ENCODE peak calls at places on chromosomes 16 and 17, in seven cellular contexts. One of them, this sample, is unnamed.

GRCh38 chr16:86118467-86119307 is 219.7 kb downstream of the IRF8 start:
- DNase-seq in hepatocyte: peak; percentile 65
- DNase-seq in HCT116: no peak
- DNase-seq in GM23338: no peak
- DNase-seq in MM.1S: no peak
- DNase-seq in neural progenitor cell: no peak
- DNase-seq in PC-3: no peak
- DNase-seq in this sample: peak; percentile 47

GRCh38 chr17:72432881-72433280 is 312.1 kb downstream of the SOX9 start:
- DNase-seq in hepatocyte: no peak
- DNase-seq in HCT116: no peak
- DNase-seq in GM23338: no peak
- DNase-seq in MM.1S: no peak
- DNase-seq in neural progenitor cell: no peak
- DNase-seq in PC-3: no peak
- DNase-seq in this sample: no peak

GRCh38 chr17:48259710-48260291 is 152.2 kb downstream of the SNX11 start:
- DNase-seq in hepatocyte: peak; percentile 71
- DNase-seq in HCT116: no peak
- DNase-seq in GM23338: peak; percentile 79
- DNase-seq in MM.1S: peak; percentile 49
- DNase-seq in neural progenitor cell: peak; percentile 38
- DNase-seq in PC-3: peak; percentile 87
- DNase-seq in this sample: peak; percentile 58

GRCh38 chr17:12995106-12995895 is 22.5 kb downstream of the ELAC2 start:
- DNase-seq in hepatocyte: no peak
- DNase-seq in HCT116: no peak
- DNase-seq in GM23338: no peak
- DNase-seq in MM.1S: no peak
- DNase-seq in neural progenitor cell: no peak
- DNase-seq in PC-3: no peak
- DNase-seq in this sample: no peak

GRCh38 chr17:6893382-6894205 is 62.1 kb upstream of the TEKT1 start:
- DNase-seq in hepatocyte: no peak
- DNase-seq in HCT116: no peak
- DNase-seq in GM23338: peak; percentile 55
- DNase-seq in MM.1S: no peak
- DNase-seq in neural progenitor cell: peak; percentile 15
- DNase-seq in PC-3: no peak
- DNase-seq in this sample: no peak

GRCh38 chr17:50501054-50501453 is 7.2 kb upstream of the MYCBPAP start:
- DNase-seq in hepatocyte: no peak
- DNase-seq in HCT116: peak; percentile 50
- DNase-seq in GM23338: peak; percentile 71
- DNase-seq in MM.1S: peak; percentile 26
- DNase-seq in neural progenitor cell: no peak
- DNase-seq in PC-3: peak; percentile 76
- DNase-seq in this sample: peak; percentile 52

GRCh38 chr17:32546031-32546444 is 59.2 kb downstream of the CDK5R1 start:
- DNase-seq in hepatocyte: no peak
- DNase-seq in HCT116: no peak
- DNase-seq in GM23338: peak; percentile 91
- DNase-seq in MM.1S: no peak
- DNase-seq in neural progenitor cell: peak; percentile 72
- DNase-seq in PC-3: no peak
- DNase-seq in this sample: no peak

GRCh38 chr16:5422643-5423496 is 325.3 kb upstream of the EEF2KMT start:
- DNase-seq in hepatocyte: no peak
- DNase-seq in HCT116: no peak
- DNase-seq in GM23338: no peak
- DNase-seq in MM.1S: no peak
- DNase-seq in neural progenitor cell: no peak
- DNase-seq in PC-3: no peak
- DNase-seq in this sample: no peak

GRCh38 chr17:80791758-80792284 is 199.8 kb upstream of the CHMP6 start:
- DNase-seq in hepatocyte: peak; percentile 86
- DNase-seq in HCT116: peak; percentile 99
- DNase-seq in GM23338: no peak
- DNase-seq in MM.1S: no peak
- DNase-seq in neural progenitor cell: no peak
- DNase-seq in PC-3: peak; percentile 99
- DNase-seq in this sample: peak; percentile 97

GRCh38 chr16:89970011-89970410 is 21.5 kb downstream of the DEF8 start:
- DNase-seq in hepatocyte: no peak
- DNase-seq in HCT116: no peak
- DNase-seq in GM23338: no peak
- DNase-seq in MM.1S: no peak
- DNase-seq in neural progenitor cell: no peak
- DNase-seq in PC-3: no peak
- DNase-seq in this sample: no peak

GRCh38 chr17:69643686-69644085 is 229.2 kb downstream of the MAP2K6 start:
- DNase-seq in hepatocyte: no peak
- DNase-seq in HCT116: no peak
- DNase-seq in GM23338: no peak
- DNase-seq in MM.1S: no peak
- DNase-seq in neural progenitor cell: no peak
- DNase-seq in PC-3: no peak
- DNase-seq in this sample: peak; percentile 12

GRCh38 chr16:22948603-22949368 is 134.8 kb downstream of the HS3ST2 start:
- DNase-seq in hepatocyte: peak; percentile 38
- DNase-seq in HCT116: peak; percentile 82
- DNase-seq in GM23338: peak; percentile 94
- DNase-seq in MM.1S: peak; percentile 71
- DNase-seq in neural progenitor cell: peak; percentile 81
- DNase-seq in PC-3: peak; percentile 68
- DNase-seq in this sample: peak; percentile 76

GRCh38 chr16:56013962-56014552 is 138.9 kb upstream of the CES5A start:
- DNase-seq in hepatocyte: peak; percentile 81
- DNase-seq in HCT116: peak; percentile 4
- DNase-seq in GM23338: peak; percentile 90
- DNase-seq in MM.1S: peak; percentile 51
- DNase-seq in neural progenitor cell: peak; percentile 89
- DNase-seq in PC-3: peak; percentile 27
- DNase-seq in this sample: peak; percentile 41

GRCh38 chr17:5118219-5118618 is 2.4 kb downstream of the USP6 start:
- DNase-seq in hepatocyte: no peak
- DNase-seq in HCT116: no peak
- DNase-seq in GM23338: no peak
- DNase-seq in MM.1S: no peak
- DNase-seq in neural progenitor cell: no peak
- DNase-seq in PC-3: no peak
- DNase-seq in this sample: no peak

GRCh38 chr16:31064882-31065461 is 9.1 kb downstream of the ZNF668 start:
- DNase-seq in hepatocyte: peak; percentile 62
- DNase-seq in HCT116: no peak
- DNase-seq in GM23338: no peak
- DNase-seq in MM.1S: no peak
- DNase-seq in neural progenitor cell: peak; percentile 61
- DNase-seq in PC-3: peak; percentile 24
- DNase-seq in this sample: peak; percentile 99

GRCh38 chr16:27401768-27402568 is at the start of gene IL21R:
- DNase-seq in hepatocyte: no peak
- DNase-seq in HCT116: no peak
- DNase-seq in GM23338: no peak
- DNase-seq in MM.1S: peak; percentile 74
- DNase-seq in neural progenitor cell: peak; percentile 14
- DNase-seq in PC-3: no peak
- DNase-seq in this sample: peak; percentile 92

GRCh38 chr16:67461600-67462278 is 19.2 kb downstream of the ATP6V0D1 start:
- DNase-seq in hepatocyte: peak; percentile 42
- DNase-seq in HCT116: no peak
- DNase-seq in GM23338: no peak
- DNase-seq in MM.1S: no peak
- DNase-seq in neural progenitor cell: no peak
- DNase-seq in PC-3: no peak
- DNase-seq in this sample: no peak

GRCh38 chr17:40417609-40418427 is at the start of gene TOP2A:
- DNase-seq in hepatocyte: peak; percentile 99
- DNase-seq in HCT116: peak; percentile 100
- DNase-seq in GM23338: peak; percentile 100
- DNase-seq in MM.1S: peak; percentile 100
- DNase-seq in neural progenitor cell: peak; percentile 100
- DNase-seq in PC-3: peak; percentile 100
- DNase-seq in this sample: peak; percentile 100

GRCh38 chr17:40418428-40418706 is 671 bp upstream of the TOP2A start:
- DNase-seq in hepatocyte: no peak
- DNase-seq in HCT116: no peak
- DNase-seq in GM23338: no peak
- DNase-seq in MM.1S: no peak
- DNase-seq in neural progenitor cell: no peak
- DNase-seq in PC-3: no peak
- DNase-seq in this sample: no peak

GRCh38 chr17:40416671-40417070 is 1.0 kb downstream of the TOP2A start:
- DNase-seq in hepatocyte: no peak
- DNase-seq in HCT116: no peak
- DNase-seq in GM23338: no peak
- DNase-seq in MM.1S: peak; percentile 15
- DNase-seq in neural progenitor cell: no peak
- DNase-seq in PC-3: no peak
- DNase-seq in this sample: no peak

GRCh38 chr17:40417258-40417608 is 463 bp downstream of the TOP2A start:
- DNase-seq in hepatocyte: peak; percentile 38
- DNase-seq in HCT116: no peak
- DNase-seq in GM23338: peak; percentile 60
- DNase-seq in MM.1S: peak; percentile 31
- DNase-seq in neural progenitor cell: peak; percentile 71
- DNase-seq in PC-3: no peak
- DNase-seq in this sample: no peak

GRCh38 chr17:40419559-40420331 is 2.0 kb upstream of the TOP2A start:
- DNase-seq in hepatocyte: peak; percentile 31
- DNase-seq in HCT116: no peak
- DNase-seq in GM23338: no peak
- DNase-seq in MM.1S: no peak
- DNase-seq in neural progenitor cell: peak; percentile 34
- DNase-seq in PC-3: no peak
- DNase-seq in this sample: no peak
- H3K4me2 ChIP-seq in hepatocyte: no peak overlapping the region
- H3K4me2 ChIP-seq in HCT116: no peak overlapping the region
- H3K4me2 ChIP-seq in GM23338: no peak overlapping the region
- H3K4me2 ChIP-seq in MM.1S: no peak overlapping the region
- H3K4me2 ChIP-seq in neural progenitor cell: no peak overlapping the region
- H3K4me2 ChIP-seq in PC-3: no peak overlapping the region
- H3K4me2 ChIP-seq in this sample: no peak overlapping the region

DNA sequence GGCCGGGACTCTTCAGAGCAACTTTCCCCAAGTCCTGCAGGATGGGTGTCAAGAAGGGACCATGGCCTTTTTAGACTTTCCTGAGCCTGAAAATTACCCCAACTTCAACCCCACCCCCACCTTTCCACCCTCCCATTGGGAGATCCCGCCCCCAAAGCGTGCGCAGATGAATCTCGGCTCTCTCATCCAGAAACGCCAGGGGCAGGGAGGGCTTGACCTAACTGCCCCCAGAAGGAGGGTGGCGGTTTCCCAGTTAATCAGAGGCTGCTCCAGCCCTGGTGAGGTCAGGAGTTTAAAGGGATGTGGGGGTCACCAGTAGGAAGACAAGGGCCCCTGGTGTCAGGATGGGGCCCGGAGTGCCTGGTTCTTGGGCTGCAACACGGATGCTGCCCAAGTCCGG is 480 bp downstream of the KIF19 start:
- DNase-seq in hepatocyte: no peak
- DNase-seq in HCT116: no peak
- DNase-seq in GM23338: peak; percentile 33
- DNase-seq in MM.1S: no peak
- DNase-seq in neural progenitor cell: peak; percentile 40
- DNase-seq in PC-3: no peak
- DNase-seq in this sample: no peak
- TF ChIP-seq EZH2 in hepatocyte: no peak
- TF ChIP-seq EZH2 in HCT116: no peak
- TF ChIP-seq EZH2 in GM23338: no peak
- TF ChIP-seq EZH2 in MM.1S: no peak
- TF ChIP-seq EZH2 in neural progenitor cell: no peak
- TF ChIP-seq EZH2 in PC-3: no peak
- TF ChIP-seq EZH2 in this sample: no peak

DNA sequence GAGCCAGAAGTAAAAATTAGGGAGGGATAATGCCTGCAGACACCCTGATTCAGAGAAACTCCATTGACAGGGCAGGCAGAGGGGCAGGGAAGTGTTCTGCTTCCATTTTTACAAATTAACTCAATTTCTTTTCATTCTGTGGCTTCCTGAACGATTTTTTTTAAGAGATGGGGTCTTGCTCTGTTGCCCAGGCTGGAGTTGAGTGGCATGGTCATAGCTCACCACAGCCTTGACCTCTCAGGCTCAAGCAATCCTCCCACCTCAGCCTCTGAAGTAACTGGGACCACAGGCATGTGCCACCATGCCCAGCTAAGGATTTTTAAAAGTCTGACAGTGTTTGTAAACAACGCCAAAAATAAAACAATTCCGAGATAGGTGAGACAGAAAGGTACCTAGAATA is 99.8 kb downstream of the SMG6 start:
- DNase-seq in hepatocyte: no peak
- DNase-seq in HCT116: no peak
- DNase-seq in GM23338: no peak
- DNase-seq in MM.1S: no peak
- DNase-seq in neural progenitor cell: no peak
- DNase-seq in PC-3: no peak
- DNase-seq in this sample: no peak
- TF ChIP-seq EZH2phosphoT487 in hepatocyte: no peak
- TF ChIP-seq EZH2phosphoT487 in HCT116: no peak
- TF ChIP-seq EZH2phosphoT487 in GM23338: no peak
- TF ChIP-seq EZH2phosphoT487 in MM.1S: no peak
- TF ChIP-seq EZH2phosphoT487 in neural progenitor cell: no peak
- TF ChIP-seq EZH2phosphoT487 in PC-3: no peak
- TF ChIP-seq EZH2phosphoT487 in this sample: no peak

GRCh38 chr17:59366040-59366757 is 34.7 kb downstream of the YPEL2 start:
- DNase-seq in hepatocyte: peak; percentile 49
- DNase-seq in HCT116: no peak
- DNase-seq in GM23338: peak; percentile 93
- DNase-seq in MM.1S: no peak
- DNase-seq in neural progenitor cell: peak; percentile 91
- DNase-seq in PC-3: peak; percentile 15
- DNase-seq in this sample: no peak

GRCh38 chr17:59368218-59368857 is 36.9 kb downstream of the YPEL2 start:
- DNase-seq in hepatocyte: no peak
- DNase-seq in HCT116: no peak
- DNase-seq in GM23338: no peak
- DNase-seq in MM.1S: no peak
- DNase-seq in neural progenitor cell: no peak
- DNase-seq in PC-3: peak; percentile 51
- DNase-seq in this sample: no peak

GRCh38 chr17:59369026-59369724 is 37.7 kb downstream of the YPEL2 start:
- DNase-seq in hepatocyte: no peak
- DNase-seq in HCT116: no peak
- DNase-seq in GM23338: no peak
- DNase-seq in MM.1S: no peak
- DNase-seq in neural progenitor cell: no peak
- DNase-seq in PC-3: peak; percentile 19
- DNase-seq in this sample: peak; percentile 52

GRCh38 chr17:59366773-59367656 is 35.6 kb downstream of the YPEL2 start:
- DNase-seq in hepatocyte: peak; percentile 81
- DNase-seq in HCT116: no peak
- DNase-seq in GM23338: no peak
- DNase-seq in MM.1S: no peak
- DNase-seq in neural progenitor cell: no peak
- DNase-seq in PC-3: peak; percentile 60
- DNase-seq in this sample: peak; percentile 67

DNA sequence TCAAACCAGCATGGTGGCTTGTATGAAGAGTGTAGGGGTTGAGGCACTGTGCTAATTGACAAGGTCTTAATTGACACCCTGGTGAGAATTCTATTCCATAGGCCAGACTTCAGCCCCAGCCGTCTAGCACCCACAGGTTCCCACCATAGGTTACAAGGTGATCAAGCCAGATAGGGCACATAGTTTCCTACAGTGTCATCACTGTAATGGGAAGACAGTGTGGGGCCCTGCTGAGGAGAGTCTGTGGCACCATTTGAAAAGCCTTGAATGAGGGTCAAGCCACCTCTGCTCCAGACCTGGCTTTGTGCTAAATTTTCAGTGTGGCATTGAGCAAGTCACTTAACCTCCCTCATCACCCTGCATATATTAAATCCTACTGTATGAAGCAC is 36.2 kb downstream of the YPEL2 start:
- DNase-seq in hepatocyte: peak; percentile 30
- DNase-seq in HCT116: peak; percentile 32
- DNase-seq in GM23338: no peak
- DNase-seq in MM.1S: no peak
- DNase-seq in neural progenitor cell: no peak
- DNase-seq in PC-3: peak; percentile 54
- DNase-seq in this sample: peak; percentile 39
- H3K4me2 ChIP-seq in hepatocyte: peak overlapping the region; percentile 38
- H3K4me2 ChIP-seq in HCT116: peak overlapping the region; percentile 51
- H3K4me2 ChIP-seq in GM23338: peak overlapping the region; percentile 52
- H3K4me2 ChIP-seq in MM.1S: no peak overlapping the region
- H3K4me2 ChIP-seq in neural progenitor cell: peak overlapping the region; percentile 86
- H3K4me2 ChIP-seq in PC-3: peak overlapping the region; percentile 29
- H3K4me2 ChIP-seq in this sample: no peak overlapping the region

This sample was measured in GM23248.